ENCODE peak calls at places on chromosome 22, in six cellular contexts. I is K562, Q is WTC11, U is endothelial cell of umbilical vein, T is SK-N-SH, E is NB4. L is an unnamed sample.

GRCh38 chr22:23037429-23038333 is 32.6 kb upstream of the GNAZ start:
- DNase-seq in T (no peak), I (peak), U (no peak), E (peak), Q (no peak), L (no peak)

GRCh38 chr22:37569009-37569920 is 9.0 kb downstream of the CDC42EP1 start:
- DNase-seq in T (no peak), E (no peak), U (no peak), Q (no peak), I (no peak), L (no peak)

GRCh38 chr22:46362221-46362933 is 26.9 kb downstream of the TRMU start:
- DNase-seq in U (no peak), E (no peak), I (no peak), T (peak), Q (no peak), L (no peak)

GRCh38 chr22:33806191-33806590 is 114.1 kb downstream of the LARGE1 start:
- DNase-seq in Q (no peak), U (no peak), E (no peak), I (no peak), T (no peak), L (no peak)

GRCh38 chr22:18048441-18048898 is 24.1 kb upstream of the MICAL3 start:
- DNase-seq in E (no peak), T (no peak), Q (no peak), U (no peak), I (peak), L (no peak)

GRCh38 chr22:49960967-49961600 is 512 bp downstream of the PIM3 start:
- DNase-seq in I (peak), U (peak), T (peak), Q (peak), E (peak), L (no peak)

GRCh38 chr22:35426801-35427140 is 26.8 kb downstream of the MCM5 start:
- DNase-seq in I (no peak), E (no peak), T (no peak), Q (no peak), U (no peak), L (no peak)

GRCh38 chr22:37148031-37148651 is 1.6 kb downstream of the IL2RB start:
- DNase-seq in T (no peak), E (no peak), Q (no peak), I (no peak), U (no peak), L (no peak)

GRCh38 chr22:23533328-23533762 is 46.7 kb downstream of the IGLL1 start:
- DNase-seq in Q (peak), E (no peak), T (peak), I (peak), U (peak), L (peak)

GRCh38 chr22:37186228-37186996 is 1.6 kb downstream of the C1QTNF6 start:
- DNase-seq in I (peak), T (peak), U (peak), E (peak), Q (no peak), L (peak)

GRCh38 chr22:47337161-47337621 is 574.7 kb downstream of the TBC1D22A start:
- DNase-seq in E (peak), U (peak), T (no peak), Q (no peak), I (no peak), L (peak)

GRCh38 chr22:46267431-46268279 is at the start of gene TTC38:
- DNase-seq in I (peak), U (peak), E (peak), Q (peak), T (peak), L (peak)

GRCh38 chr22:40721266-40721665 is 42.0 kb downstream of the MCHR1 start:
- DNase-seq in Q (no peak), T (peak), U (no peak), E (peak), I (no peak), L (peak)

GRCh38 chr22:24432059-24432853 is 4.9 kb downstream of the ADORA2A start:
- DNase-seq in E (no peak), T (peak), U (no peak), Q (no peak), I (peak), L (no peak)

GRCh38 chr22:43841742-43842141 is 20.6 kb downstream of the SULT4A1 start:
- DNase-seq in Q (no peak), I (no peak), E (no peak), U (no peak), T (no peak), L (no peak)

GRCh38 chr22:17777005-17777716 is 2.9 kb upstream of the BID start:
- DNase-seq in Q (no peak), T (no peak), U (peak), I (peak), E (peak), L (no peak)

GRCh38 chr22:47769652-47770051 is 1007.2 kb downstream of the TBC1D22A start:
- DNase-seq in E (no peak), Q (no peak), T (no peak), I (no peak), U (no peak), L (no peak)

DNA sequence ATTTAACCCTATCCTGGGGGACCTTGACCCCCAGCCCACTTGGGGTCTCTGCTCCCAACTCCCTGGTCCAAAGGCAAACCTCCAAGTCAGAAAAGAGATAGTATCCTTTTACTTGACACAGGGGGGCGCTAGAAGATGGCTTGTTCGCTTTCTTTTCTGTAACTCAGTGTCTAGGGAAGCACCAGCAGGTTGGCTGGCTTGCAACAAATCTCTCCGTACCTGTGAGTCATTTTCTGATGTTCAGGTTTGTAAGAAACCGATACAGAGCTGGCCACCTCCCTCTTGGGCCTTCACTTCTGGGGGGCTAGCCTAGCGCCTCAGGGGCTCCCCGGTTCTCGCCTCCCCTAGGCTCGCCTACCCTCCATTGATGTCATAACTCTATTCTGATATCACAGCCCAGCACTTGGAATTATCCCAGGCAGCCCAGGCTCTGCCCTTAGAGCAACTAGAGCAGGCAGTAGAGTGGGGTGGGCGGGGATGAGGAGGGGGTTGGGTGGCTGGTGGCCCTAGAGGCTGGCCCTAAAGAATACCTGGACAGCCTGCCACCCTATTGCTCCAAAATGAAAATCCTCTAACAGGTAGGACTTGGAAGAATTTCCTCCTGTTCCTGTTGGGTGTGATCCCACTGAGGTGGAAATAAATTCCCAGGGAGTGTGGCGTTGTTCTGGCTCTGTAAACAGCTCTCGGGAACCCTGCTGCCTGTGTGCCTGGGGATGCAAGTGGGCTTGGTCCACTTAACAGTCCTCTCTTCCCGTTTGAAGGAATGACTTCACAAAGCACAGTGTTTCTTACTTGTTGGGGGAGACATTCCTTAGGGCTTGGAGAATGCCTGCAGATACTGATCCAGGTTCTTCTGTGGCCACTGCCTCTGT is 69.4 kb downstream of the OSBP2 start:
- DNase-seq in E (peak), U (peak), I (peak), Q (peak), T (peak), L (peak)
- TF ChIP-seq MAX in E (no peak), U (no peak), I (no peak), Q (no peak), T (no peak), L (no peak)

GRCh38 chr22:41825376-41825775 is 7.5 kb upstream of the SREBF2 start:
- DNase-seq in T (no peak), U (peak), I (no peak), E (no peak), Q (no peak), L (no peak)
- TF ChIP-seq MAX in T (no peak), U (no peak), I (no peak), E (no peak), Q (no peak), L (no peak)

DNA sequence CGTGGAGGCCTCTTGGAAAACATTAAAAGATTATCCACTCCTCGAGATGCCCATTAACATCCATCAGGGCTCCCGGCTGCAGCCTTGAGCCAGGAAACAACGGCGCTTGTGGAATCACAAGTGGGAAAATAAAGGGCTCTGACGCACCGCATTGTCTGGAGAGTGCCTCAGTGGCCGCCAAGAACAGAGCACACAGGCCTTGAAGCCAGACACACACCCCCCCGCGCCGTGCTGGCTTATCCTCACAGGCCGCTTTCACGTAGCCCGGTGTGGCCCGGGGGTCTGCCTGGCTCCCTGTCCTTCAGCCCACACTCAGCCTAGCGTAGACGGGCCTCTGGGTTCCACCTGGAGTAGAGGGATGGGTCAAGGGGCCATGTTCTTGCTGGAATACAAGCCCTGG is 1020.5 kb downstream of the BRD1 start:
- DNase-seq in I (no peak), T (no peak), E (no peak), U (no peak), Q (no peak), L (no peak)
- TF ChIP-seq MAX in I (no peak), T (no peak), E (no peak), U (no peak), Q (no peak), L (no peak)

GRCh38 chr22:45144928-45145327 is 18.8 kb upstream of the NUP50 start:
- DNase-seq in Q (no peak), U (no peak), T (no peak), I (no peak), E (no peak), L (no peak)
- TF ChIP-seq MAX in Q (no peak), U (no peak), T (no peak), I (no peak), E (no peak), L (no peak)

GRCh38 chr22:20234760-20235452 is 33.2 kb downstream of the RTN4R start:
- DNase-seq in U (no peak), E (no peak), T (no peak), I (no peak), Q (no peak), L (no peak)

GRCh38 chr22:20234314-20234682 is 33.8 kb downstream of the RTN4R start:
- DNase-seq in Q (no peak), I (no peak), T (no peak), U (no peak), E (no peak), L (no peak)

GRCh38 chr22:20237480-20238440 is 30.4 kb downstream of the RTN4R start:
- DNase-seq in Q (no peak), I (no peak), U (no peak), T (no peak), E (peak), L (no peak)

GRCh38 chr22:20235453-20235991 is 32.6 kb downstream of the RTN4R start:
- DNase-seq in E (peak), Q (no peak), I (no peak), T (no peak), U (no peak), L (no peak)

GRCh38 chr22:20236052-20236717 is 31.9 kb downstream of the RTN4R start:
- DNase-seq in E (peak), T (no peak), I (no peak), Q (no peak), U (no peak), L (no peak)
- TF ChIP-seq MAX in E (no peak), T (no peak), I (no peak), Q (no peak), U (no peak), L (no peak)

L was measured in A549.